ENCODE peak calls at places on chromosomes 13 and 19, in ten cellular contexts. T is aorta, O is right cardiac atrium, G is uterus, J is neural progenitor cell, H is heart right ventricle, A is SJSA1, V is tibial nerve, F is adrenal gland, C is body of pancreas. N is an unnamed sample.

GRCh38 chr19:49896863-49897621 is at the start of gene IL4I1:
- DNase-seq in V (no peak), T (peak; percentile 78), C (no peak), F (no peak), G (no peak), J (no peak), H (no peak), A (no peak), O (peak; percentile 75), N (no peak)

GRCh38 chr13:99353836-99354235 is 46.6 kb upstream of the GPR183 start:
- DNase-seq in F (no peak), J (no peak), A (peak; percentile 81), V (no peak), T (no peak), C (no peak), O (no peak), G (no peak), H (no peak), N (no peak)

GRCh38 chr13:52034616-52035226 is 10.2 kb downstream of the UTP14C start:
- DNase-seq in T (no peak), O (no peak), G (no peak), H (no peak), C (no peak), J (no peak), A (peak; percentile 4), V (no peak), F (no peak), N (no peak)

GRCh38 chr13:44244288-44244687 is 129.3 kb upstream of the SERP2 start:
- DNase-seq in V (no peak), F (no peak), H (no peak), C (no peak), O (no peak), A (peak; percentile 86), T (no peak), J (no peak), G (no peak), N (no peak)

GRCh38 chr19:42344336-42344893 is 19.0 kb downstream of the MEGF8 start:
- DNase-seq in O (peak; percentile 49), C (no peak), H (no peak), A (no peak), J (no peak), V (no peak), F (no peak), G (no peak), T (no peak), N (no peak)

GRCh38 chr13:44779085-44779484 is 203.0 kb upstream of the TSC22D1 start:
- DNase-seq in A (no peak), H (no peak), J (no peak), F (no peak), T (no peak), O (no peak), V (no peak), G (no peak), C (no peak), N (no peak)

GRCh38 chr13:37627428-37627827 is 28.9 kb upstream of the POSTN start:
- DNase-seq in F (no peak), O (no peak), J (no peak), A (no peak), V (no peak), T (no peak), C (no peak), G (no peak), H (no peak), N (no peak)

GRCh38 chr19:48619692-48620565 is 623 bp downstream of the SPHK2 start:
- DNase-seq in H (no peak), T (no peak), F (peak; percentile 26), V (no peak), O (no peak), G (no peak), A (no peak), C (no peak), J (no peak), N (no peak)

GRCh38 chr13:56528040-56528760 is 612.5 kb upstream of the PRR20A start:
- DNase-seq in T (no peak), F (no peak), G (no peak), A (no peak), H (no peak), C (no peak), J (no peak), O (no peak), V (no peak), N (no peak)

GRCh38 chr13:25840931-25841330 is 210.9 kb downstream of the SHISA2 start:
- DNase-seq in H (no peak), G (no peak), A (no peak), C (no peak), F (no peak), T (no peak), V (no peak), O (no peak), J (no peak), N (no peak)

GRCh38 chr19:19217110-19217509 is 5.4 kb downstream of the NCAN start:
- DNase-seq in T (no peak), V (no peak), F (no peak), O (no peak), J (no peak), G (no peak), H (no peak), A (no peak), C (no peak), N (no peak)

GRCh38 chr19:13164370-13165090 is 14.3 kb downstream of the IER2 start:
- DNase-seq in O (peak; percentile 92), F (peak; percentile 61), H (peak; percentile 89), A (peak; percentile 60), J (peak; percentile 92), V (no peak), C (peak; percentile 52), T (peak; percentile 72), G (peak; percentile 64), N (peak; percentile 77)

GRCh38 chr13:28754698-28755545 is 36.2 kb upstream of the SLC46A3 start:
- DNase-seq in A (no peak), J (no peak), F (peak; percentile 35), O (peak; percentile 73), H (peak; percentile 71), T (no peak), G (peak; percentile 43), C (no peak), V (no peak), N (peak; percentile 36)

GRCh38 chr13:28753208-28753892 is 34.6 kb upstream of the SLC46A3 start:
- DNase-seq in O (peak; percentile 60), H (peak; percentile 54), G (no peak), T (peak; percentile 86), J (no peak), V (peak; percentile 16), F (peak; percentile 54), A (peak; percentile 78), C (peak; percentile 54), N (peak; percentile 21)

GRCh38 chr13:28751210-28751935 is 32.6 kb upstream of the SLC46A3 start:
- DNase-seq in H (no peak), A (no peak), F (no peak), C (no peak), O (no peak), T (no peak), V (no peak), J (no peak), G (no peak), N (no peak)

GRCh38 chr13:28753946-28754345 is 35.2 kb upstream of the SLC46A3 start:
- DNase-seq in A (no peak), O (no peak), J (no peak), F (no peak), T (no peak), H (no peak), V (no peak), C (no peak), G (no peak), N (no peak)

GRCh38 chr13:28755546-28755870 is 36.7 kb upstream of the SLC46A3 start:
- DNase-seq in A (no peak), C (no peak), H (no peak), F (no peak), J (no peak), O (no peak), G (no peak), T (no peak), V (no peak), N (no peak)
- H3K27ac ChIP-seq in A (peak overlapping the region; percentile 96), C (no peak overlapping the region), H (no peak overlapping the region), F (no peak overlapping the region), J (no peak overlapping the region), O (no peak overlapping the region), G (peak overlapping the region; percentile 69), T (no peak overlapping the region), V (no peak overlapping the region), N (peak overlapping the region; percentile 84)

DNA sequence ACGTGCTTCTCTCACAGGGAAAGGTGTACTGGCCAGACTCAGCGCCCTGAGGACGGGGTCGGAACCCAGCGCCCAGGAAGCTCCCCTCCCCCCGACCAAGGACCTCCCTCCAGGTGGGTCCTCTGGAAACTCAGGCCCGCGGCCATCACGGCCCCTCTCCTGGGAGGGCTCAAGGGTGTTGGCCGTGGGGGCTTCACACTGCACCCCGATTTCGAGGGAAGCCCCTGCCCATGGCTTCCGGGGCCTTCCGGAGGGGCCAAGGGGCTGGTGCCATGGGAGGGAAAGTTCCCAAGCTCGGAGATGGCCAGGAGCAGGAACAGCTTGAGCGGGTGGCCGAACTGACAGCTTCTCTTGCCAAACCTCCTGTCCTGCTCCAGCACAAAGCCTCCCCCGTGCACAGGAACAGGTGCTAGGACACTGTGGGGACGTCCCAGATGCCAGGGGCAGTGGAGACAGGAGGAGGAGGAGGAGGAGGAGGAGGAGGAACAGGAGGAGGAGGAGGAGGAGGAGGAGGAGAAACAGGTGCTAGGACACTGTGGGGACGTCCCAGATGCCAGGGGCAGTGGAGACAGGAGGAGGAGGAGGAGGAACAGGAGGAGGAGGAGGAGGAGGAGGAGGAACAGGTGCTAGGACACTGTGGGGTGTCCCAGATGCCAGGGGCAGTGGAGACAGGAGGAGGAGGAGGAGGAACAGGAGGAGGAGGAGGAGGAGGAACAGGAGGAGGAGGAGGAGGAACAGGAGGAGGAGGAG is 10.0 kb downstream of the SBNO2 start:
- DNase-seq in H (no peak), A (no peak), T (no peak), G (no peak), C (no peak), O (no peak), J (no peak), F (peak; percentile 22), V (no peak), N (no peak)
- H3K27ac ChIP-seq in H (peak overlapping the region; percentile 27), A (no peak overlapping the region), T (no peak overlapping the region), G (no peak overlapping the region), C (no peak overlapping the region), O (no peak overlapping the region), J (no peak overlapping the region), F (peak overlapping the region; percentile 74), V (no peak overlapping the region), N (peak overlapping the region; percentile 72)

GRCh38 chr19:14886032-14886431 is at the start of gene OR7A17:
- DNase-seq in V (no peak), T (no peak), H (no peak), G (no peak), O (no peak), A (no peak), J (no peak), C (no peak), F (no peak), N (no peak)
- H3K27ac ChIP-seq in V (no peak within 1 kb of the TSS), T (no peak within 1 kb of the TSS), H (no peak within 1 kb of the TSS), G (no peak within 1 kb of the TSS), O (no peak within 1 kb of the TSS), A (no peak within 1 kb of the TSS), J (no peak within 1 kb of the TSS), C (no peak within 1 kb of the TSS), F (no peak within 1 kb of the TSS), N (no peak within 1 kb of the TSS)

DNA sequence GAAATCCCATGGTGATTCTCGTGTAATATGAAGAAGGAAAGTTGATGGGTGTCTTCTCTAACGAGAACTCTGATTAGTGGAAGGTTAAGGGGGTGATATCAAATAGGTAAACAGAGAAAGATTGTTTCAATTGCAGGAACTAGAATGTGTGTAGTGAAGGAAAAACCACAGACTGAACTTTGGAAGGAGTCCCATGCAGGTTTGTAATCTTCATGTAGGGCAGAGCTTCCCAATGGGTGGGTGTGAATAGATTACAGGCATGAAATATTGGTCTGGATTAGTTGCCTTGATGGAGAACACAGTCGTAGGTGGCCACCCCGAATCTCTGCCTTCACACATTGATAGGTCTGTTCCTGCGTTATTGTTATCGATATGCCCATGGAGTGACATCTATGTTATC is 295.5 kb downstream of the KCNRG start:
- DNase-seq in G (no peak), V (no peak), H (no peak), C (no peak), J (no peak), F (no peak), T (no peak), A (no peak), O (no peak), N (no peak)
- H3K27ac ChIP-seq in G (no peak overlapping the region), V (no peak overlapping the region), H (no peak overlapping the region), C (no peak overlapping the region), J (no peak overlapping the region), F (no peak overlapping the region), T (no peak overlapping the region), A (no peak overlapping the region), O (no peak overlapping the region), N (no peak overlapping the region)